ENCODE peak calls at places on chromosomes 3 and 15, in six cellular contexts. T, Q, H, M, E and V are unnamed samples.
A peak's percentile ranks its signal among the peaks of the same experiment; 100 is the strongest.

GRCh38 chr3:134640872-134641470 is 9.9 kb downstream of the KY start:
- DNase-seq in H (peak; percentile 59), Q (peak; percentile 43), E (peak; percentile 32), T (peak; percentile 42), M (peak; percentile 69), V (peak; percentile 22)

GRCh38 chr3:126811530-126811929 is 107.5 kb downstream of the CHCHD6 start:
- DNase-seq in E (no peak), Q (no peak), T (peak; percentile 20), M (no peak), H (no peak), V (no peak)

GRCh38 chr3:8567784-8568575 is 66.4 kb downstream of the LMCD1 start:
- DNase-seq in H (no peak), T (no peak), Q (no peak), M (no peak), E (no peak), V (no peak)

GRCh38 chr3:179093807-179094206 is 22.2 kb upstream of the ZMAT3 start:
- DNase-seq in Q (no peak), M (no peak), H (no peak), E (no peak), T (no peak), V (no peak)

GRCh38 chr15:76195506-76196285 is 115.6 kb downstream of the ETFA start:
- DNase-seq in M (no peak), H (no peak), T (no peak), E (no peak), Q (no peak), V (no peak)

GRCh38 chr15:43867096-43867495 is 40.3 kb downstream of the WDR76 start:
- DNase-seq in Q (no peak), T (no peak), H (no peak), M (no peak), E (no peak), V (peak; percentile 21)

GRCh38 chr3:183038221-183038620 is 57.9 kb upstream of the DCUN1D1 start:
- DNase-seq in T (no peak), H (no peak), Q (no peak), M (no peak), E (no peak), V (no peak)

GRCh38 chr3:184008161-184008560 is 9.5 kb downstream of the ABCC5 start:
- DNase-seq in T (no peak), E (no peak), M (no peak), Q (no peak), H (no peak), V (no peak)

GRCh38 chr3:72145506-72146380 is 360.8 kb upstream of the PROK2 start:
- DNase-seq in Q (no peak), M (no peak), H (peak; percentile 25), T (peak; percentile 78), E (no peak), V (no peak)

GRCh38 chr3:33119891-33120290 is 6.1 kb downstream of the CRTAP start:
- DNase-seq in E (no peak), T (no peak), M (no peak), Q (no peak), H (no peak), V (no peak)

GRCh38 chr15:74664028-74664616 is 31.7 kb downstream of the EDC3 start:
- DNase-seq in M (no peak), T (peak; percentile 61), Q (no peak), H (no peak), E (peak; percentile 88), V (peak; percentile 68)

GRCh38 chr3:64097920-64098319 is 74.6 kb upstream of the PSMD6 start:
- DNase-seq in M (no peak), T (no peak), Q (no peak), H (no peak), E (no peak), V (no peak)

GRCh38 chr3:181103605-181104004 is 114.1 kb upstream of the DNAJC19 start:
- DNase-seq in E (no peak), M (peak; percentile 53), Q (peak; percentile 21), H (peak; percentile 88), T (peak; percentile 0), V (no peak)

GRCh38 chr3:12342151-12342550 is 53.3 kb downstream of the PPARG start:
- DNase-seq in E (no peak), Q (no peak), M (no peak), T (no peak), H (no peak), V (no peak)

GRCh38 chr3:122364508-122364907 is 18.5 kb downstream of the MIX23 start:
- DNase-seq in H (no peak), Q (no peak), M (no peak), E (no peak), T (no peak), V (no peak)

GRCh38 chr3:138834359-138835176 is at the start of gene PIK3CB:
- DNase-seq in Q (peak; percentile 89), H (peak; percentile 97), T (peak; percentile 77), E (peak; percentile 85), M (peak; percentile 92), V (peak; percentile 93)

GRCh38 chr15:26537653-26538052 is 235.2 kb downstream of the GABRB3 start:
- DNase-seq in Q (no peak), T (no peak), M (no peak), H (no peak), E (no peak), V (no peak)

GRCh38 chr3:10955694-10956453 is 36.7 kb upstream of the SLC6A1 start:
- DNase-seq in M (no peak), Q (no peak), T (no peak), E (no peak), H (no peak), V (no peak)

GRCh38 chr3:36282774-36283173 is 97.5 kb upstream of the STAC start:
- DNase-seq in M (no peak), E (no peak), H (no peak), T (no peak), Q (no peak), V (no peak)

GRCh38 chr3:171044384-171044783 is 17.9 kb upstream of the SLC2A2 start:
- DNase-seq in M (no peak), T (no peak), Q (no peak), H (no peak), E (no peak), V (no peak)

GRCh38 chr3:8561365-8561764 is 59.7 kb downstream of the LMCD1 start:
- DNase-seq in Q (no peak), E (no peak), T (peak; percentile 70), M (no peak), H (no peak), V (no peak)

GRCh38 chr15:55654541-55654940 is 66.4 kb upstream of the PYGO1 start:
- DNase-seq in Q (no peak), H (no peak), M (no peak), E (peak; percentile 79), T (peak; percentile 74), V (no peak)

GRCh38 chr3:173191611-173192010 is 50.6 kb upstream of the SPATA16 start:
- DNase-seq in M (no peak), H (peak; percentile 27), T (peak; percentile 23), Q (no peak), E (peak; percentile 2), V (no peak)

DNA sequence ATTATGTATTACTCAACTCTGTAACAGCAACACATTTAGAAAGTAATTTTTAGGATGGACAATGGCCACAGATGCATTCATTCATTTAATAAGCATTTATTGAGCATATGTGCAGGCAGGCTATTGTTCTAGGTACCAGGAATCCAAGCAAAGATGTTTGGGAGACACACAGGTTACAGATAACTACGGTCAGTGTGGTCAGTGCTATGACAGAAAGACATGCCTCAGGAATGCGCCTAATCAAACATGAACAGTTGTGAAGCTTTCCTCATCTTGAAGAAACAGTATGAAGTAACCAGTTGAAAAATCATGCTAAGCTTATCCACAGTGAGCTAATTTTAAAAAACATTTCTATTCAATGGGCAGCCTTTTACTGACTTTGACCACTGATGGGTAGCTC is 155.4 kb upstream of the CCDC54 start:
- DNase-seq in H (no peak), M (no peak), E (no peak), T (no peak), Q (no peak), V (no peak)
- H3K4me1 ChIP-seq in H (no peaks in the 10 kb centered on the region), M (no peaks in the 10 kb centered on the region), E (peaks cover 2% of the 10 kb centered on the region), T (peaks cover 9% of the 10 kb centered on the region), Q (no peaks in the 10 kb centered on the region), V (no peaks in the 10 kb centered on the region)

DNA sequence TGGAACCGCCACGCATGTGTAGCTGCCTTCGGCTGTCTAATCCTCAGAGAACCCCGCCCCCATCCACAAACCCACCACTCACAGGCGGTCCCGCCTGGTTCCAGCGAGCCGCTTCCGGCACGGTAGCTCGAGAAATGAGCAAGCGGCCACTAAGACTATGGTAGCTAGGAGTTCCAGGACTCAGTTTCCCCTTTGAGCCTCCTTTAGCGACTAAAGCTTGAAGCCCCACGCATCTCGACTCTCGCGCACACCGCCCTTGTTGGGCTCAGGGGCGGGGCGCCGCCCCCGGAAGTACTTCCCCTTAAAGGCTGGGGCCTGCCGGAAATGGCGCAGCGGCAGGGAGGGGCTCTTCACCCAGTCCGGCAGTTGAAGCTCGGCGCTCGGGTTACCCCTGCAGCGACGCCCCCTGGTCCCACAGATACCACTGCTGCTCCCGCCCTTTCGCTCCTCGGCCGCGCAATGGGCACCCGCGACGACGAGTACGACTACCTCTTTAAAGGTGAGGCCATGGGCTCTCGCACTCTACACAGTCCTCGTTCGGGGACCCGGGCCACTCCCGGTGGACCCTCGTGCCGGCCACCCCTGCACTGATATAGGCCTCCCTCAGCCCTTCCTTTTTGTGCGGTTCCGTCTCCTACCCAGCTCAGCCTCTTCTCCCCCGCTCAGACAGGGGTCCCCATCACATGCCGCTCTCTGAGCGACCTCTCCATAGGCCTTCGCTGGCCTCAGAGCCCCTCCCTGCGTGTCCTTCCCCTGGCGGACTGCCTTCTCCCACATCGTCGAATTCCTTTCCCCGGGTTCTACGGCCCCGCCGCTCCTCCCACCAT is at the start of gene RAB11A:
- DNase-seq in H (peak; percentile 98), M (peak; percentile 97), Q (peak; percentile 94), T (peak; percentile 97), E (peak; percentile 96), V (peak; percentile 95)
- TF ChIP-seq CTCF in H (peak; percentile 32), M (peak; percentile 38), Q (peak; percentile 53), T (peak; percentile 25), E (peak; percentile 41), V (no peak)

GRCh38 chr3:26625187-26625586 is 2.6 kb downstream of the LRRC3B start:
- DNase-seq in H (peak; percentile 2), Q (no peak), M (peak; percentile 52), E (no peak), T (no peak), V (no peak)

GRCh38 chr3:26621891-26622633 is 510 bp upstream of the LRRC3B start:
- DNase-seq in E (no peak), M (no peak), T (no peak), Q (no peak), H (peak; percentile 36), V (no peak)

GRCh38 chr3:26622634-26623408 is at the start of gene LRRC3B:
- DNase-seq in E (no peak), H (peak; percentile 89), T (no peak), M (peak; percentile 80), Q (no peak), V (no peak)

GRCh38 chr3:26624209-26624775 is 1.7 kb downstream of the LRRC3B start:
- DNase-seq in M (peak; percentile 59), H (peak; percentile 57), E (no peak), Q (no peak), T (no peak), V (no peak)

GRCh38 chr3:26623409-26624208 is 1.0 kb downstream of the LRRC3B start:
- DNase-seq in E (no peak), Q (no peak), T (no peak), H (peak; percentile 65), M (no peak), V (no peak)
- H3K9ac ChIP-seq in E (no peak overlapping the region), Q (no peak overlapping the region), T (no peak overlapping the region), H (no peak overlapping the region), M (peak overlapping the region; percentile 1), V (no peak overlapping the region)

DNA sequence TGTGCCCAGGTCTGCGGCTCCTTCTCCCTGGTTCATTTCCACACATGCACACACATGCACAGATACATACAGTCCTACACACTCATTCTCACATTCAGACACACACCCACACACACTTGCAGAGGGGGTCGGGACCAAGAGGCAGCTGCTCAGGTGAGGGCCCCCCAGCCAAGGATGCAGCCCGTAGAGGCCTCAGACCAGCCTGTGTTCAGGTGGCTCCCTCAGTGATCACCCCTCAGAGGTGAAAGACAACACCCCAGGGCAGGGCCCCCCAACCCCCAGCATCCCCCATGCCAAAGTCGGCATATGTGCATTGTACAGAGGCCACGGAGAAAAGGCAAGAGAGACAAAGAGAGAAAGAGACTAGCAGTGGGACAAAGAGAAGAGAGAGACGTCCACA is 5.9 kb upstream of the CORO2B start:
- DNase-seq in T (no peak), H (no peak), Q (no peak), M (no peak), E (no peak), V (no peak)
- H3K4me1 ChIP-seq in T (no peaks in the 10 kb centered on the region), H (peaks cover 30% of the 10 kb centered on the region), Q (no peaks in the 10 kb centered on the region), M (peaks cover 20% of the 10 kb centered on the region), E (peaks cover 4% of the 10 kb centered on the region), V (peaks cover 2% of the 10 kb centered on the region)